ENCODE peak calls at places on chromosomes 4 and X, in six cellular contexts. V, K, H, X, R and L are unnamed samples.

GRCh38 chr4:39846135-39846534 is 131.6 kb downstream of the PDS5A start:
- DNase-seq in V (no peak), K (no peak), H (no peak), X (no peak), R (no peak), L (no peak)

GRCh38 chrX:44828008-44828605 is 15.7 kb upstream of the DUSP21 start:
- DNase-seq in V (no peak), K (peak; percentile 24), H (no peak), X (no peak), R (no peak), L (no peak)

GRCh38 chr4:25030283-25031076 is at the start of gene LGI2:
- DNase-seq in V (peak; percentile 60), K (no peak), H (peak; percentile 30), X (peak; percentile 79), R (no peak), L (peak; percentile 65)

GRCh38 chr4:136476773-136477172 is 1055.5 kb downstream of the PCDH18 start:
- DNase-seq in V (no peak), K (no peak), H (no peak), X (no peak), R (no peak), L (no peak)

GRCh38 chr4:118356731-118357130 is 3.9 kb upstream of the PRSS12 start:
- DNase-seq in V (no peak), K (no peak), H (no peak), X (no peak), R (no peak), L (no peak)

GRCh38 chrX:150205011-150205410 is 158.1 kb upstream of the MAMLD1 start:
- DNase-seq in V (no peak), K (no peak), H (no peak), X (peak; percentile 29), R (peak; percentile 29), L (peak; percentile 38)

GRCh38 chr4:151316645-151317044 is 8.8 kb downstream of the SH3D19 start:
- DNase-seq in V (no peak), K (no peak), H (no peak), X (no peak), R (no peak), L (no peak)

GRCh38 chrX:39165185-39165584 is 363.9 kb downstream of the MID1IP1 start:
- DNase-seq in V (no peak), K (no peak), H (no peak), X (no peak), R (no peak), L (no peak)

GRCh38 chr4:184355857-184356256 is 118.5 kb downstream of the IRF2 start:
- DNase-seq in V (no peak), K (no peak), H (no peak), X (no peak), R (no peak), L (no peak)

GRCh38 chrX:123425904-123426303 is 241.8 kb downstream of the GRIA3 start:
- DNase-seq in V (peak; percentile 23), K (no peak), H (no peak), X (no peak), R (no peak), L (no peak)

GRCh38 chr4:26780524-26780923 is 80.1 kb upstream of the STIM2 start:
- DNase-seq in V (no peak), K (peak; percentile 39), H (no peak), X (no peak), R (no peak), L (no peak)

GRCh38 chr4:24010573-24010972 is 120.7 kb upstream of the PPARGC1A start:
- DNase-seq in V (no peak), K (no peak), H (no peak), X (no peak), R (no peak), L (no peak)

GRCh38 chrX:11543249-11543648 is 122.5 kb downstream of the ARHGAP6 start:
- DNase-seq in V (no peak), K (no peak), H (no peak), X (no peak), R (no peak), L (no peak)

GRCh38 chrX:70470850-70471289 is 26.2 kb downstream of the DLG3 start:
- DNase-seq in V (no peak), K (no peak), H (no peak), X (no peak), R (no peak), L (no peak)

GRCh38 chrX:153685751-153686676 is 1.7 kb upstream of the SLC6A8 start:
- DNase-seq in V (peak; percentile 54), K (no peak), H (peak; percentile 33), X (peak; percentile 3), R (peak; percentile 67), L (peak; percentile 60)

GRCh38 chr4:169270810-169271691 is at the start of gene SH3RF1:
- DNase-seq in V (peak; percentile 90), K (peak; percentile 88), H (peak; percentile 53), X (peak; percentile 91), R (peak; percentile 89), L (peak; percentile 91)

GRCh38 chr4:25818293-25819240 is 44.2 kb downstream of the SEL1L3 start:
- DNase-seq in V (no peak), K (no peak), H (no peak), X (no peak), R (no peak), L (no peak)

GRCh38 chr4:3207531-3208037 is 41.4 kb upstream of the MSANTD1 start:
- DNase-seq in V (no peak), K (peak; percentile 88), H (no peak), X (no peak), R (no peak), L (no peak)
- H3K4me1 ChIP-seq in V (no peaks in the 10 kb centered on the region), K (peaks cover 2% of the 10 kb centered on the region), H (peaks cover 3% of the 10 kb centered on the region), X (peaks cover 30% of the 10 kb centered on the region), R (peaks cover 19% of the 10 kb centered on the region), L (no peaks in the 10 kb centered on the region)

DNA sequence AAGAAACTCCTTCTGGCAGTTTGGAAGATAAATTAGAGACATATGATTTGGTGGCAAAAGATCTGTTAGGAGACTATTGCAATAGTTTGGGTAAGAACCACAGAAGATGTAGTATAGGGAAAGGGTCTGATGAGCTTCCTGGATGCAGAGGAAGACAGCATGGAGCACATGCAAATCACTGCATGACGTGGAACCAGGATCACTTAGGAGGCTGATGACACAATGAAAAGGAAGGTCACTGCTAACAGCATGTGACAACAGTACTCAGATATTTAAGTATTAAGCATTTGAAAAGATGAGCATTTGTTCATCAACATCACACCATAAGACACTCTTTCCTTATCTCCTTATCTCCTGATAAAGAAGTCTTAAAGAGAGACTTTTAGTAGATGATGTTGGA is 167.8 kb upstream of the LDB2 start:
- DNase-seq in V (no peak), K (no peak), H (no peak), X (no peak), R (no peak), L (no peak)
- H3K27ac ChIP-seq in V (peak overlapping the region; percentile 11), K (no peak overlapping the region), H (no peak overlapping the region), X (no peak overlapping the region), R (no peak overlapping the region), L (no peak overlapping the region)

DNA sequence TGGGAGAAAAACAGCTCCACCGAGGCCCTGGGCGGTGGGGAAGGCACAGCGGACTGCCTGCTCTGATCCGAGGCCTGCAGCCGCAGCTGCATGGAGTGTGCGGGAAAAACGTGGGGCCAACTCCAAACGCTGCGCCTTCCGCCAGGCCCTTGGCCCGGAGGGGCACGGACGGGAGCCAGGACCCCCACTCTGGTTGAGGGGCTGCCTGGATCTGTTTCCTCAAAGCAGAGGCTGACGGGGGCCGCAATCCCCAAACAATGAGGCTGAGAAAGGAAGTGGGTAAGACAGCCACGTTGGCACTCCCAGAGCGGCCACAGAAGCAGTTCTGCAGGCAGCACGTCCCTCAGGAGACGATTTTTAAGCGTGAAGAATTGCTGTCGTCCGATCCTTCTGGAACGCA is 85.9 kb downstream of the FAM53A start:
- DNase-seq in V (no peak), K (no peak), H (no peak), X (no peak), R (peak; percentile 63), L (no peak)
- TF ChIP-seq POLR2A in V (no peak), K (no peak), H (no peak), X (no peak), R (no peak), L (no peak)

GRCh38 chr4:141652161-141652778 is 15.9 kb downstream of the IL15 start:
- DNase-seq in V (no peak), K (peak; percentile 72), H (no peak), X (no peak), R (no peak), L (no peak)
- H3K4me1 ChIP-seq in V (no peaks in the 10 kb centered on the region), K (peaks cover 5% of the 10 kb centered on the region), H (no peaks in the 10 kb centered on the region), X (peaks cover 7% of the 10 kb centered on the region), R (peaks cover 40% of the 10 kb centered on the region), L (peaks cover 7% of the 10 kb centered on the region)

DNA sequence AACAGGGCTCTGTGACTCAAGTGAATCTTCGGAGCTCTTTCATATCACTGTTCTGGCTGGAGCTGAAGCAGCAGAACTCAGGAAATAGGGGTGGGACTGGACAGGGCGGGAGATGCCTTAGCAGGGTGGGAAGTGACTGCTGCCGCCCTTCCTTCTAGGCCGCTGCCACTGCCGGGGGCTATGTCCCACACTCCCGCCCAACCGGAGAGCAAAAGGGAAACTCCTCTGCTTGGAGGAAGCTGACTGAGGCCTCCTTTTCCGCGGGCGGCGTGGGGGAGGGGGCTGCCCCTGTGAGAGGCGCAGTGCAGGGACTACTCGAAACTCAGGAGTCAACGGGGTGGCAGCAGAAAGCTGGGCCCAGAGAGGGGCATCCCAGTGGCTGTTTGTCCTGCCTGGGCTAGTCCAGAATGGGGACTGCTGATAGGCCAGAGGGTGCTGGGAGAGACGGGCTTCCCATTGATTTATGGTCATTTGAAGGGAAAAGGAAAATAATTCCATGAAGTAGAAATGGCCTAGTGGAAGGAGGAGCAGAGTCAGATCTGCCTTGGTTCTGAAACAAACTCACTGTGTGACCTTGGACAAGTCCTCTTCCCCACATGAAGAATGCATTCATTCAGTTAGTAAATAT is 36.9 kb downstream of the STARD8 start:
- DNase-seq in V (peak; percentile 51), K (peak; percentile 60), H (peak; percentile 23), X (no peak), R (peak; percentile 89), L (no peak)
- H3K27ac ChIP-seq in V (no peak overlapping the region), K (peak overlapping the region; percentile 17), H (peak overlapping the region; percentile 80), X (no peak overlapping the region), R (peak overlapping the region; percentile 59), L (no peak overlapping the region)